ENCODE peak calls at places on chromosomes 5 and 9, in nine cellular contexts. One of them, this sample, is unnamed.

GRCh38 chr5:116600876-116601275 is 26.3 kb upstream of the SEMA6A start:
- DNase-seq in KG1: no peak
- DNase-seq in GM04504: peak
- DNase-seq in AG04450: no peak
- DNase-seq in NCI-H1436: no peak
- DNase-seq in T-helper 1 cell: no peak
- DNase-seq in COR-L47: no peak
- DNase-seq in AML-193: no peak
- DNase-seq in left ventricle myocardium inferior: no peak
- DNase-seq in this sample: no peak

GRCh38 chr9:134055981-134056461 is 11.8 kb downstream of the BRD3 start:
- DNase-seq in GM04504: peak
- DNase-seq in AG04450: no peak
- DNase-seq in NCI-H1436: no peak
- DNase-seq in COR-L47: peak
- DNase-seq in T-helper 1 cell: peak
- DNase-seq in KG1: no peak
- DNase-seq in left ventricle myocardium inferior: peak
- DNase-seq in AML-193: no peak
- DNase-seq in this sample: peak

GRCh38 chr9:83062653-83063527 is at the start of gene RASEF:
- DNase-seq in NCI-H1436: no peak
- DNase-seq in KG1: no peak
- DNase-seq in AG04450: no peak
- DNase-seq in AML-193: no peak
- DNase-seq in left ventricle myocardium inferior: no peak
- DNase-seq in T-helper 1 cell: no peak
- DNase-seq in COR-L47: peak
- DNase-seq in GM04504: no peak
- DNase-seq in this sample: no peak

GRCh38 chr9:122642226-122642625 is 15.2 kb downstream of the OR1B1 start:
- DNase-seq in KG1: no peak
- DNase-seq in AG04450: no peak
- DNase-seq in GM04504: no peak
- DNase-seq in left ventricle myocardium inferior: no peak
- DNase-seq in NCI-H1436: no peak
- DNase-seq in COR-L47: no peak
- DNase-seq in AML-193: no peak
- DNase-seq in T-helper 1 cell: no peak
- DNase-seq in this sample: no peak

GRCh38 chr9:125156551-125156950 is 13.2 kb upstream of the SCAI start:
- DNase-seq in GM04504: no peak
- DNase-seq in T-helper 1 cell: no peak
- DNase-seq in KG1: no peak
- DNase-seq in COR-L47: no peak
- DNase-seq in NCI-H1436: no peak
- DNase-seq in left ventricle myocardium inferior: no peak
- DNase-seq in AG04450: no peak
- DNase-seq in AML-193: no peak
- DNase-seq in this sample: no peak

GRCh38 chr5:91382530-91383026 is 539 bp downstream of the ARRDC3 start:
- DNase-seq in GM04504: no peak
- DNase-seq in left ventricle myocardium inferior: no peak
- DNase-seq in AG04450: no peak
- DNase-seq in AML-193: peak
- DNase-seq in NCI-H1436: peak
- DNase-seq in KG1: no peak
- DNase-seq in COR-L47: peak
- DNase-seq in T-helper 1 cell: no peak
- DNase-seq in this sample: no peak

GRCh38 chr9:76530458-76531100 is 71.6 kb downstream of the GCNT1 start:
- DNase-seq in T-helper 1 cell: no peak
- DNase-seq in GM04504: no peak
- DNase-seq in KG1: no peak
- DNase-seq in NCI-H1436: no peak
- DNase-seq in AG04450: no peak
- DNase-seq in COR-L47: no peak
- DNase-seq in left ventricle myocardium inferior: no peak
- DNase-seq in AML-193: no peak
- DNase-seq in this sample: no peak

GRCh38 chr5:58259685-58260152 is 200.2 kb downstream of the PLK2 start:
- DNase-seq in GM04504: peak
- DNase-seq in AG04450: peak
- DNase-seq in COR-L47: no peak
- DNase-seq in T-helper 1 cell: no peak
- DNase-seq in left ventricle myocardium inferior: no peak
- DNase-seq in AML-193: no peak
- DNase-seq in KG1: no peak
- DNase-seq in NCI-H1436: no peak
- DNase-seq in this sample: no peak

GRCh38 chr9:297104-297794 is 82.6 kb downstream of the DOCK8 start:
- DNase-seq in KG1: peak
- DNase-seq in AG04450: no peak
- DNase-seq in COR-L47: no peak
- DNase-seq in T-helper 1 cell: no peak
- DNase-seq in left ventricle myocardium inferior: no peak
- DNase-seq in AML-193: peak
- DNase-seq in NCI-H1436: no peak
- DNase-seq in GM04504: no peak
- DNase-seq in this sample: peak

GRCh38 chr9:122498883-122499288 is 11.7 kb upstream of the OR1J2 start:
- DNase-seq in T-helper 1 cell: no peak
- DNase-seq in GM04504: peak
- DNase-seq in AML-193: peak
- DNase-seq in KG1: peak
- DNase-seq in NCI-H1436: peak
- DNase-seq in AG04450: peak
- DNase-seq in COR-L47: peak
- DNase-seq in left ventricle myocardium inferior: no peak
- DNase-seq in this sample: no peak

GRCh38 chr5:154625031-154625430 is 130.1 kb upstream of the LARP1 start:
- DNase-seq in KG1: no peak
- DNase-seq in GM04504: no peak
- DNase-seq in NCI-H1436: no peak
- DNase-seq in AG04450: no peak
- DNase-seq in AML-193: no peak
- DNase-seq in T-helper 1 cell: no peak
- DNase-seq in left ventricle myocardium inferior: no peak
- DNase-seq in COR-L47: no peak
- DNase-seq in this sample: no peak

GRCh38 chr9:75063556-75064305 is 24.2 kb downstream of the NMRK1 start:
- DNase-seq in T-helper 1 cell: no peak
- DNase-seq in NCI-H1436: no peak
- DNase-seq in GM04504: no peak
- DNase-seq in AML-193: no peak
- DNase-seq in left ventricle myocardium inferior: no peak
- DNase-seq in AG04450: no peak
- DNase-seq in COR-L47: no peak
- DNase-seq in KG1: no peak
- DNase-seq in this sample: no peak

GRCh38 chr5:55570026-55570425 is 35.3 kb upstream of the PLPP1 start:
- DNase-seq in T-helper 1 cell: no peak
- DNase-seq in left ventricle myocardium inferior: no peak
- DNase-seq in KG1: no peak
- DNase-seq in COR-L47: no peak
- DNase-seq in AML-193: no peak
- DNase-seq in AG04450: no peak
- DNase-seq in NCI-H1436: no peak
- DNase-seq in GM04504: peak
- DNase-seq in this sample: no peak

GRCh38 chr9:98215266-98215665 is 22.8 kb upstream of the CORO2A start:
- DNase-seq in GM04504: no peak
- DNase-seq in KG1: no peak
- DNase-seq in NCI-H1436: no peak
- DNase-seq in COR-L47: no peak
- DNase-seq in T-helper 1 cell: no peak
- DNase-seq in AML-193: no peak
- DNase-seq in left ventricle myocardium inferior: no peak
- DNase-seq in AG04450: no peak
- DNase-seq in this sample: no peak

GRCh38 chr5:109866051-109866450 is 176.3 kb downstream of the MAN2A1 start:
- DNase-seq in GM04504: no peak
- DNase-seq in COR-L47: no peak
- DNase-seq in AG04450: peak
- DNase-seq in left ventricle myocardium inferior: no peak
- DNase-seq in T-helper 1 cell: no peak
- DNase-seq in AML-193: no peak
- DNase-seq in NCI-H1436: no peak
- DNase-seq in KG1: no peak
- DNase-seq in this sample: no peak

GRCh38 chr5:109739741-109740140 is 50.0 kb downstream of the MAN2A1 start:
- DNase-seq in T-helper 1 cell: no peak
- DNase-seq in COR-L47: no peak
- DNase-seq in KG1: no peak
- DNase-seq in left ventricle myocardium inferior: no peak
- DNase-seq in GM04504: no peak
- DNase-seq in NCI-H1436: no peak
- DNase-seq in AML-193: no peak
- DNase-seq in AG04450: no peak
- DNase-seq in this sample: no peak

GRCh38 chr9:75910716-75911115 is 20.2 kb downstream of the PCSK5 start:
- DNase-seq in GM04504: no peak
- DNase-seq in left ventricle myocardium inferior: no peak
- DNase-seq in NCI-H1436: no peak
- DNase-seq in T-helper 1 cell: no peak
- DNase-seq in KG1: no peak
- DNase-seq in COR-L47: no peak
- DNase-seq in AML-193: no peak
- DNase-seq in AG04450: no peak
- DNase-seq in this sample: no peak

GRCh38 chr5:88979244-88979643 is 96.3 kb upstream of the MEF2C start:
- DNase-seq in left ventricle myocardium inferior: no peak
- DNase-seq in NCI-H1436: no peak
- DNase-seq in GM04504: no peak
- DNase-seq in KG1: no peak
- DNase-seq in T-helper 1 cell: no peak
- DNase-seq in AG04450: no peak
- DNase-seq in COR-L47: no peak
- DNase-seq in AML-193: peak
- DNase-seq in this sample: no peak

GRCh38 chr5:147685991-147686390 is 96.5 kb downstream of the JAKMIP2 start:
- DNase-seq in left ventricle myocardium inferior: no peak
- DNase-seq in NCI-H1436: no peak
- DNase-seq in T-helper 1 cell: no peak
- DNase-seq in AG04450: no peak
- DNase-seq in KG1: no peak
- DNase-seq in GM04504: no peak
- DNase-seq in AML-193: no peak
- DNase-seq in COR-L47: no peak
- DNase-seq in this sample: no peak

GRCh38 chr5:141369994-141370848 is at the start of gene PCDHGB3:
- DNase-seq in KG1: no peak
- DNase-seq in AG04450: no peak
- DNase-seq in left ventricle myocardium inferior: peak
- DNase-seq in COR-L47: no peak
- DNase-seq in NCI-H1436: no peak
- DNase-seq in AML-193: no peak
- DNase-seq in T-helper 1 cell: no peak
- DNase-seq in GM04504: no peak
- DNase-seq in this sample: peak

GRCh38 chr5:102865510-102866314 is 110.6 kb downstream of the PAM start:
- DNase-seq in AML-193: peak
- DNase-seq in AG04450: no peak
- DNase-seq in T-helper 1 cell: no peak
- DNase-seq in NCI-H1436: peak
- DNase-seq in KG1: no peak
- DNase-seq in left ventricle myocardium inferior: peak
- DNase-seq in COR-L47: peak
- DNase-seq in GM04504: peak
- DNase-seq in this sample: peak

GRCh38 chr9:127154003-127154389 is 31.6 kb upstream of the ANGPTL2 start:
- DNase-seq in AG04450: no peak
- DNase-seq in GM04504: no peak
- DNase-seq in NCI-H1436: no peak
- DNase-seq in T-helper 1 cell: no peak
- DNase-seq in KG1: no peak
- DNase-seq in AML-193: no peak
- DNase-seq in COR-L47: no peak
- DNase-seq in left ventricle myocardium inferior: no peak
- DNase-seq in this sample: no peak

GRCh38 chr5:77645158-77645994 is 6.9 kb upstream of the OTP start:
- DNase-seq in KG1: no peak
- DNase-seq in COR-L47: peak
- DNase-seq in T-helper 1 cell: no peak
- DNase-seq in GM04504: no peak
- DNase-seq in AG04450: no peak
- DNase-seq in left ventricle myocardium inferior: no peak
- DNase-seq in NCI-H1436: peak
- DNase-seq in AML-193: no peak
- DNase-seq in this sample: peak

GRCh38 chr5:176409765-176410164 is 6.6 kb downstream of the CLTB start:
- DNase-seq in T-helper 1 cell: no peak
- DNase-seq in left ventricle myocardium inferior: no peak
- DNase-seq in COR-L47: no peak
- DNase-seq in KG1: no peak
- DNase-seq in AG04450: no peak
- DNase-seq in GM04504: no peak
- DNase-seq in NCI-H1436: no peak
- DNase-seq in AML-193: no peak
- DNase-seq in this sample: no peak

GRCh38 chr5:141558150-141558549 is 60.6 kb downstream of the DIAPH1 start:
- DNase-seq in left ventricle myocardium inferior: no peak
- DNase-seq in T-helper 1 cell: no peak
- DNase-seq in GM04504: no peak
- DNase-seq in AG04450: no peak
- DNase-seq in KG1: no peak
- DNase-seq in AML-193: no peak
- DNase-seq in NCI-H1436: no peak
- DNase-seq in COR-L47: no peak
- DNase-seq in this sample: no peak

GRCh38 chr5:54904425-54904824 is 81.0 kb downstream of the ESM1 start:
- DNase-seq in NCI-H1436: no peak
- DNase-seq in AML-193: peak
- DNase-seq in AG04450: peak
- DNase-seq in KG1: no peak
- DNase-seq in GM04504: no peak
- DNase-seq in T-helper 1 cell: no peak
- DNase-seq in COR-L47: peak
- DNase-seq in left ventricle myocardium inferior: no peak
- DNase-seq in this sample: no peak

GRCh38 chr9:135760465-135760864 is 58.5 kb downstream of the KCNT1 start:
- DNase-seq in GM04504: no peak
- DNase-seq in NCI-H1436: no peak
- DNase-seq in AML-193: no peak
- DNase-seq in COR-L47: no peak
- DNase-seq in KG1: no peak
- DNase-seq in left ventricle myocardium inferior: no peak
- DNase-seq in T-helper 1 cell: no peak
- DNase-seq in AG04450: no peak
- DNase-seq in this sample: no peak

GRCh38 chr5:55645304-55645703 is 66.8 kb downstream of the SLC38A9 start:
- DNase-seq in AG04450: no peak
- DNase-seq in KG1: no peak
- DNase-seq in NCI-H1436: no peak
- DNase-seq in T-helper 1 cell: no peak
- DNase-seq in left ventricle myocardium inferior: no peak
- DNase-seq in AML-193: no peak
- DNase-seq in COR-L47: no peak
- DNase-seq in GM04504: no peak
- DNase-seq in this sample: no peak

GRCh38 chr9:135555203-135555602 is 6.4 kb upstream of the PAEP start:
- DNase-seq in NCI-H1436: no peak
- DNase-seq in left ventricle myocardium inferior: no peak
- DNase-seq in T-helper 1 cell: no peak
- DNase-seq in AML-193: no peak
- DNase-seq in KG1: no peak
- DNase-seq in AG04450: no peak
- DNase-seq in COR-L47: no peak
- DNase-seq in GM04504: no peak
- DNase-seq in this sample: no peak

GRCh38 chr5:137751869-137752491 is 2.2 kb downstream of the HNRNPA0 start:
- DNase-seq in AG04450: no peak
- DNase-seq in left ventricle myocardium inferior: no peak
- DNase-seq in COR-L47: peak
- DNase-seq in NCI-H1436: peak
- DNase-seq in T-helper 1 cell: no peak
- DNase-seq in KG1: no peak
- DNase-seq in GM04504: peak
- DNase-seq in AML-193: peak
- DNase-seq in this sample: no peak

GRCh38 chr9:135085830-135086546 is 1.5 kb upstream of the OLFM1 start:
- DNase-seq in KG1: peak
- DNase-seq in NCI-H1436: peak
- DNase-seq in AG04450: peak
- DNase-seq in left ventricle myocardium inferior: peak
- DNase-seq in GM04504: peak
- DNase-seq in COR-L47: peak
- DNase-seq in AML-193: no peak
- DNase-seq in T-helper 1 cell: no peak
- DNase-seq in this sample: peak